ENCODE peak calls at places on chromosomes 2 and 18, in seven cellular contexts. V, L, F, Y, T, O and A are unnamed samples.

GRCh38 chr2:174761837-174762236 is 2.4 kb downstream of the CHRNA1 start:
- DNase-seq in F (peak; percentile 86), T (no peak), Y (no peak), V (peak; percentile 68), O (no peak), L (no peak), A (no peak)

GRCh38 chr2:160054984-160055725 is 7.3 kb downstream of the PLA2R1 start:
- DNase-seq in F (no peak), L (no peak), T (no peak), Y (no peak), O (no peak), V (peak; percentile 34), A (no peak)

GRCh38 chr18:39799010-39799409 is 2156.0 kb upstream of the PIK3C3 start:
- DNase-seq in L (no peak), V (no peak), O (no peak), T (peak; percentile 18), F (no peak), Y (no peak), A (no peak)

GRCh38 chr2:14256890-14257289 is 375.6 kb upstream of the LRATD1 start:
- DNase-seq in F (no peak), V (peak; percentile 78), T (no peak), O (no peak), L (no peak), Y (no peak), A (no peak)

GRCh38 chr18:61062241-61062640 is 271.0 kb upstream of the CDH20 start:
- DNase-seq in L (no peak), Y (no peak), V (no peak), F (no peak), O (no peak), T (no peak), A (no peak)

GRCh38 chr2:234240917-234241316 is 190.4 kb downstream of the SPP2 start:
- DNase-seq in T (no peak), F (peak; percentile 90), O (no peak), V (peak; percentile 99), Y (no peak), L (no peak), A (no peak)

GRCh38 chr18:70172225-70172624 is 33.3 kb downstream of the RTTN start:
- DNase-seq in Y (no peak), F (peak; percentile 39), V (no peak), T (no peak), L (no peak), O (no peak), A (no peak)

GRCh38 chr2:219570194-219570923 is 980 bp downstream of the OBSL1 start:
- DNase-seq in L (peak; percentile 78), F (peak; percentile 19), V (peak; percentile 36), Y (no peak), O (no peak), T (no peak), A (no peak)

GRCh38 chr18:34866739-34867138 is 156.6 kb downstream of the DTNA start:
- DNase-seq in O (no peak), Y (no peak), V (no peak), T (no peak), F (peak; percentile 30), L (no peak), A (no peak)

GRCh38 chr18:28236487-28236886 is 59.6 kb upstream of the CDH2 start:
- DNase-seq in F (no peak), Y (no peak), L (no peak), T (no peak), V (no peak), O (no peak), A (no peak)

GRCh38 chr2:118122768-118123335 is 34.6 kb downstream of the INSIG2 start:
- DNase-seq in T (no peak), F (no peak), L (no peak), O (no peak), V (no peak), Y (no peak), A (no peak)

GRCh38 chr2:236306825-236307540 is 42.8 kb upstream of the ASB18 start:
- DNase-seq in F (no peak), V (no peak), O (no peak), T (no peak), L (no peak), Y (no peak), A (no peak)

GRCh38 chr2:216519154-216519762 is 20.6 kb downstream of the RPL37A start:
- DNase-seq in Y (peak; percentile 25), F (peak; percentile 89), O (no peak), T (peak; percentile 81), V (peak; percentile 75), L (no peak), A (no peak)

GRCh38 chr2:124810132-124810531 is 785.0 kb downstream of the CNTNAP5 start:
- DNase-seq in Y (no peak), F (peak; percentile 44), L (no peak), V (no peak), O (no peak), T (peak; percentile 52), A (no peak)

GRCh38 chr18:13577091-13577697 is 149.2 kb downstream of the FAM210A start:
- DNase-seq in L (no peak), O (no peak), V (peak; percentile 65), T (peak; percentile 17), Y (no peak), F (peak; percentile 7), A (no peak)

GRCh38 chr2:98374958-98375570 is 28.8 kb downstream of the CNGA3 start:
- DNase-seq in V (no peak), L (no peak), Y (no peak), F (no peak), T (no peak), O (no peak), A (no peak)

GRCh38 chr2:29420484-29420883 is 305.3 kb downstream of the CLIP4 start:
- DNase-seq in Y (no peak), L (no peak), T (no peak), V (no peak), O (peak; percentile 9), F (no peak), A (no peak)

GRCh38 chr2:171391532-171391931 is 42.3 kb downstream of the METTL8 start:
- DNase-seq in F (no peak), T (no peak), O (no peak), L (no peak), Y (no peak), V (no peak), A (no peak)
- H3K4me1 ChIP-seq in F (peaks cover 3% of the 10 kb centered on the region), T (no peaks in the 10 kb centered on the region), O (no peaks in the 10 kb centered on the region), L (no peaks in the 10 kb centered on the region), Y (no peaks in the 10 kb centered on the region), V (peaks cover 3% of the 10 kb centered on the region), A (no peaks in the 10 kb centered on the region)

DNA sequence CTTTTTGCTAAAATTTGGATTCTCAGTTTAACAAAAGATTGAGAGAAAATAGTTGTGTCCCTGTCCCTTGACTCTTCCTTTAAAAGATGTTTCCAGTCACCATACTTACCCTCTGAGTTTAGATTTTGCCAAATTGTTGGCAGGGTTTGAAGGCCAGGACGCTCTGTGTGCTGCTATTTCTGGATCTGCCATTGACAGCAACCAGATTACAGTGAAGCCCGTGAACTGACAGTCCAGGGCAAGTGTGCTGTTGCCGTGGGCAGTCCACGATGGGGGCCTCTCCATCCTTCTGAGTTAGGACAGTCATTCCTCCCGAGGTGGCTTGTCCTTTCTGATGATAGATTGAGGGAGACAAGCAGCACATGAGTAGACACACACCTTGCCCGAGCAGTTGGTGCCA is 89.9 kb downstream of the PTPRM start:
- DNase-seq in V (no peak), F (no peak), O (no peak), L (peak; percentile 54), Y (no peak), T (no peak), A (no peak)
- H3K27ac ChIP-seq in V (no peak overlapping the region), F (no peak overlapping the region), O (no peak overlapping the region), L (peak overlapping the region; percentile 63), Y (no peak overlapping the region), T (no peak overlapping the region), A (no peak overlapping the region)

GRCh38 chr18:43526436-43527150 is 249.3 kb upstream of the SYT4 start:
- DNase-seq in F (no peak), V (peak; percentile 20), Y (no peak), L (no peak), O (no peak), T (no peak), A (no peak)

GRCh38 chr18:43525149-43525548 is 247.9 kb upstream of the SYT4 start:
- DNase-seq in Y (no peak), O (no peak), L (no peak), T (peak; percentile 1), F (no peak), V (no peak), A (no peak)

GRCh38 chr18:43524260-43524659 is 247.0 kb upstream of the SYT4 start:
- DNase-seq in O (no peak), L (no peak), Y (no peak), V (no peak), F (no peak), T (no peak), A (no peak)
- H3K4me3 ChIP-seq in O (no peak overlapping the region), L (no peak overlapping the region), Y (no peak overlapping the region), V (no peak overlapping the region), F (no peak overlapping the region), T (no peak overlapping the region), A (no peak overlapping the region)

GRCh38 chr2:108632332-108632712 is 87.0 kb upstream of the RANBP2 start:
- DNase-seq in V (no peak), O (no peak), T (no peak), L (no peak), Y (no peak), F (no peak), A (no peak)

GRCh38 chr2:108633379-108633778 is 85.9 kb upstream of the RANBP2 start:
- DNase-seq in V (no peak), T (peak; percentile 71), O (no peak), F (no peak), Y (no peak), L (no peak), A (no peak)

GRCh38 chr2:108632748-108633147 is 86.5 kb upstream of the RANBP2 start:
- DNase-seq in L (no peak), T (peak; percentile 64), O (no peak), F (no peak), V (no peak), Y (no peak), A (no peak)

GRCh38 chr2:108635630-108636354 is 83.5 kb upstream of the RANBP2 start:
- DNase-seq in F (no peak), O (no peak), T (no peak), L (no peak), V (no peak), Y (no peak), A (no peak)

DNA sequence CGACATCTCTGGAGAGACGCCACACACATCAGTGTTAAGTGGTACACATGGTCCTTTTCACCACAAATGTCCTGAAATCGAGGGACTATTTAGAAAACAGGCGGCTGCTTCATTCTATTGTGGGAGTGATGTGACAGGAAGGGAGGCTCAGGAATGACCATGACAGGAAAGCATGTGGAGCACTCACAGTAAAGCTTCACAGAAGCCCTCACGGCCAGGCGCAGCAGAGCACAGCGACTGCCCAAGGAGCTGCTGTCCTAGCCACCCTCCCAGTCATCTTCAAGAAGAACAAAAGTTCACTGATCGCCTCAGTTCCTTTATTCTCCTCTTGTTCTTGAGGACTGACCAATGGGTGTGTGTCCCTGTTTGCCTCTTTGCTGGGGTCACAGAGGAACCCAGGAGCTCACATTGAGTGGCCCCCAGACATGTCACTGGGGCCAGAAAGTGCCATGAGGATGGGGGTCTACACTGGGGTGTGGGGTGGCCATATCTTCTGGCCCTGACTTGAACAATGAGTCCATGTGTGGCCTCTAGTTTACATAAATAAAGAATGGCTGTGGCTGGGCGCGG is 84.6 kb upstream of the RANBP2 start:
- DNase-seq in F (no peak), O (no peak), L (no peak), T (no peak), Y (no peak), V (no peak), A (no peak)
- H3K4me1 ChIP-seq in F (peaks cover 26% of the 10 kb centered on the region), O (peaks cover 65% of the 10 kb centered on the region), L (peaks cover 16% of the 10 kb centered on the region), T (peaks cover 16% of the 10 kb centered on the region), Y (no peaks in the 10 kb centered on the region), V (peaks cover 35% of the 10 kb centered on the region), A (peaks cover 85% of the 10 kb centered on the region)

GRCh38 chr18:11995445-11996189 is 14.3 kb downstream of the IMPA2 start:
- DNase-seq in L (peak; percentile 89), O (no peak), Y (peak; percentile 34), V (peak; percentile 66), F (peak; percentile 77), T (peak; percentile 79), A (no peak)
- H3K27ac ChIP-seq in L (peak overlapping the region; percentile 25), O (peak overlapping the region; percentile 71), Y (no peak overlapping the region), V (no peak overlapping the region), F (no peak overlapping the region), T (no peak overlapping the region), A (peak overlapping the region; percentile 67)